ENCODE peak calls at places on chromosomes 4 and X, in ten cellular contexts. O is dorsolateral prefrontal cortex, C is neural progenitor cell, A is AG09309, R is endodermal cell, B is NB4, W is kidney epithelial cell, Y is heart left ventricle, Q is lower lobe of right lung, N is upper lobe of right lung. H is an unnamed sample.

GRCh38 chrX:87063622-87064021 is 454.0 kb upstream of the KLHL4 start:
- DNase-seq in Y (no peak), W (no peak), B (no peak), C (no peak), O (no peak), N (no peak), R (no peak), A (no peak), Q (no peak), H (no peak)

GRCh38 chr4:36640876-36641275 is 359.5 kb downstream of the DTHD1 start:
- DNase-seq in C (no peak), N (no peak), Y (no peak), O (no peak), B (no peak), Q (no peak), A (no peak), W (no peak), R (no peak), H (no peak)

GRCh38 chr4:72786401-72786990 is 217.5 kb upstream of the ADAMTS3 start:
- DNase-seq in Y (no peak), W (no peak), R (no peak), Q (no peak), N (no peak), O (no peak), C (no peak), B (no peak), A (no peak), H (no peak)

GRCh38 chr4:87057835-87058234 is 123.0 kb downstream of the AFF1 start:
- DNase-seq in B (no peak), N (no peak), Y (no peak), A (no peak), Q (no peak), O (no peak), R (no peak), C (no peak), W (no peak), H (no peak)

GRCh38 chr4:22391548-22391947 is 124.3 kb downstream of the ADGRA3 start:
- DNase-seq in R (peak), Y (no peak), W (no peak), B (no peak), Q (no peak), A (peak), N (no peak), O (no peak), C (no peak), H (peak)

GRCh38 chrX:149512225-149512885 is 7.2 kb upstream of the IDS start:
- DNase-seq in N (peak), Q (peak), C (peak), O (peak), W (no peak), A (no peak), R (peak), Y (no peak), B (peak), H (no peak)

GRCh38 chrX:103464071-103464773 is 55.1 kb downstream of the RAB40A start:
- DNase-seq in W (no peak), B (peak), A (no peak), Q (no peak), O (no peak), R (peak), N (no peak), Y (no peak), C (peak), H (no peak)

GRCh38 chrX:47583240-47583861 is 1.1 kb downstream of the TIMP1 start:
- DNase-seq in Q (no peak), O (no peak), Y (no peak), A (no peak), C (no peak), N (no peak), W (no peak), R (no peak), B (no peak), H (no peak)

GRCh38 chr4:119151161-119151560 is 15.5 kb downstream of the MYOZ2 start:
- DNase-seq in N (no peak), W (no peak), O (no peak), R (no peak), Y (no peak), Q (no peak), C (no peak), A (no peak), B (no peak), H (no peak)

GRCh38 chr4:4578981-4579380 is 37.1 kb upstream of the STX18 start:
- DNase-seq in R (peak), C (peak), W (no peak), B (no peak), Q (no peak), N (no peak), Y (no peak), A (no peak), O (no peak), H (no peak)

GRCh38 chrX:69032601-69033000 is 132.7 kb downstream of the PJA1 start:
- DNase-seq in Y (no peak), N (no peak), O (no peak), A (no peak), B (no peak), C (no peak), R (peak), Q (no peak), W (peak), H (no peak)

GRCh38 chr4:18250564-18250963 is 229.0 kb upstream of the LCORL start:
- DNase-seq in R (no peak), B (no peak), N (no peak), W (no peak), C (no peak), A (no peak), O (no peak), Q (no peak), Y (no peak), H (no peak)

GRCh38 chr4:54654753-54655152 is 3.0 kb upstream of the KIT start:
- DNase-seq in A (no peak), W (no peak), Y (no peak), C (no peak), R (no peak), B (no peak), Q (no peak), N (no peak), O (no peak), H (no peak)

GRCh38 chrX:63657821-63658220 is 127.2 kb downstream of the ARHGEF9 start:
- DNase-seq in O (no peak), R (no peak), C (no peak), W (no peak), Q (peak), Y (peak), N (peak), A (peak), B (peak), H (peak)

GRCh38 chr4:145709843-145710242 is 29.9 kb downstream of the C4orf51 start:
- DNase-seq in Y (no peak), A (peak), W (peak), N (no peak), O (no peak), Q (no peak), B (no peak), R (no peak), C (no peak), H (peak)

GRCh38 chrX:353566-354535 is 32.9 kb downstream of the PPP2R3B start:
- DNase-seq in Y (peak), Q (peak), A (no peak), O (no peak), R (no peak), C (no peak), N (peak), B (no peak), W (no peak), H (no peak)

GRCh38 chr4:85831647-85832046 is 356.7 kb downstream of the ARHGAP24 start:
- DNase-seq in Y (no peak), W (no peak), N (no peak), R (no peak), Q (no peak), A (no peak), B (no peak), O (no peak), C (no peak), H (no peak)

GRCh38 chr4:69617083-69617694 is 22.3 kb downstream of the UGT2A2 start:
- DNase-seq in Y (no peak), O (no peak), A (no peak), Q (no peak), R (no peak), C (peak), N (no peak), W (peak), B (peak), H (no peak)

GRCh38 chrX:39164212-39164611 is 363.0 kb downstream of the MID1IP1 start:
- DNase-seq in A (no peak), R (no peak), W (no peak), O (no peak), Y (no peak), C (no peak), B (no peak), N (no peak), Q (no peak), H (no peak)

GRCh38 chrX:73525928-73526690 is 36.9 kb upstream of the CHIC1 start:
- DNase-seq in Y (no peak), N (no peak), C (peak), Q (no peak), A (no peak), W (no peak), O (no peak), R (peak), B (no peak), H (no peak)

GRCh38 chrX:38768079-38768478 is 33.2 kb upstream of the MID1IP1 start:
- DNase-seq in C (no peak), B (peak), W (no peak), R (no peak), N (no peak), O (no peak), Y (no peak), A (no peak), Q (no peak), H (no peak)

GRCh38 chrX:24184018-24184417 is 34.5 kb downstream of the ZFX start:
- DNase-seq in O (no peak), Y (no peak), C (no peak), N (no peak), Q (no peak), B (no peak), A (no peak), W (no peak), R (no peak), H (no peak)

GRCh38 chr4:38659346-38659745 is 4.7 kb upstream of the KLF3 start:
- DNase-seq in Y (no peak), C (no peak), A (no peak), Q (no peak), W (no peak), O (no peak), B (no peak), R (no peak), N (no peak), H (no peak)

GRCh38 chr4:161320377-161320776 is 843.4 kb downstream of the FSTL5 start:
- DNase-seq in Y (no peak), O (no peak), A (no peak), Q (no peak), C (peak), N (no peak), W (no peak), B (peak), R (peak), H (no peak)

GRCh38 chrX:143873343-143873742 is 10.5 kb upstream of the UBE2NL start:
- DNase-seq in O (no peak), Q (no peak), R (no peak), W (no peak), N (no peak), C (no peak), B (no peak), A (no peak), Y (no peak), H (no peak)

GRCh38 chr4:38837849-38838248 is 18.8 kb downstream of the TLR6 start:
- DNase-seq in O (no peak), W (no peak), R (no peak), N (no peak), A (no peak), B (peak), Y (no peak), C (no peak), Q (no peak), H (no peak)

GRCh38 chrX:47484885-47485284 is 1.9 kb upstream of the ZNF41 start:
- DNase-seq in W (no peak), B (peak), Q (no peak), N (no peak), A (no peak), Y (no peak), O (no peak), R (no peak), C (no peak), H (no peak)

GRCh38 chrX:80876877-80877276 is 67.2 kb upstream of the BRWD3 start:
- DNase-seq in A (peak), W (peak), R (no peak), B (peak), Q (no peak), N (no peak), O (no peak), C (peak), Y (no peak), H (no peak)
- TF ChIP-seq CTCF in A (peak), W (no peak), R (peak), B (peak), Q (peak), N (peak), O (peak), C (peak), Y (peak), H (no peak)

GRCh38 chr4:187064033-187064432 is 340.4 kb upstream of the FAT1 start:
- DNase-seq in W (no peak), Q (no peak), R (no peak), O (no peak), B (no peak), Y (no peak), A (no peak), N (no peak), C (no peak), H (no peak)
- H3K4me3 ChIP-seq in W (no peak), Q (no peak), R (no peak), O (no peak), B (no peak), Y (no peak), A (no peak), N (no peak), C (no peak), H (no peak)

GRCh38 chrX:71909956-71910355 is 689 bp upstream of the NHSL2 start:
- DNase-seq in Q (no peak), W (no peak), B (no peak), C (peak), N (no peak), A (no peak), R (peak), Y (peak), O (no peak), H (no peak)
- TF ChIP-seq CTCF in Q (no peak), W (peak), B (no peak), C (peak), N (peak), A (peak), R (peak), Y (no peak), O (no peak), H (peak)

DNA sequence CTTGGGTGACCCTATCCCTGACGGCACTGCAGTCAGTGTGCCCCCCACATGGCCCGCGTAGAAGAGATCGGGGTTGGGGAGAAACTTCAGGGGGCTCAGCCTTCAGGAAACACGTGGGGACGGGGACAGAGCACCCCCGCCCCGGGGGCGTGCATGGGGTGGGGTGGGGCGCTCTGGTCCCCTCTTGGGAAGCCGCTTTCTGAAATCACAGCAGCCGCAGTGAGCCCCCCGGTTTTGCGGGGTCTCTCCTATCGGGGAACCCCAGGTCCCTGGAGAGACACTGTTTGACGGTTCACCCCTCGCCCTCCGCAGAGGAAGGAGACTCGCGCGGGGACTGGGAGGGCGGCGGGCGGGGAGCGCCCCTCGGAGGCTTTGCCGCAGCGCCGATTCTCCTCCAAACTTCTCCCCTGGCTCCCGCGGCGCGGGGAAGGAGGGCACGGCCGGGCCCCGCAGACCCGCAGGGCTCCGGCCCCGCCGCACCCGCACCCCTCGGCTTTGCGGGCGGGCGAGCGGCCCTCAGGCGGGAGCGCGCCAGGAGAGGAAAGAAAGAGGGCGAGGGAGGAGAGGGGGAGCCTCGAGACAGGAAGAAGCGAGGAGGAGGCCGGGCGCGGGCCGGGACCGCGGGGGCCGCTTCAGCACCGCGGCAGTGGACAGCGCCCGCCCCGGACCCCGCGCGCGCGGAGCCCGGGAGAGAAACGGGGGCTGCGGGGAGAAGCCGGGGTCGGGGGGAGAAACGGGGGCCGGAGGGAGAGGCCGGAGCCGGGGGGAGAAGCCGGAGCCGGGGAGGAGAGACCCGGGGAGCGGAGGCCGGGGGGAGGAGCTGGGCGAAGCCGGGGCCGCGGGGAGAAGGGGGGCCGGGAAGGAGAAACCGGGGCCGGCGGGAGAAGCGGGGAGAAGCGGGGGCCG is 613 bp downstream of the CPLX1 start:
- DNase-seq in N (peak), W (no peak), R (peak), Y (peak), C (peak), A (no peak), B (no peak), Q (peak), O (peak), H (no peak)
- H3K4me3 ChIP-seq in N (peak), W (no peak), R (no peak), Y (peak), C (peak), A (no peak), B (no peak), Q (peak), O (no peak), H (no peak)